ENCODE peak calls at places on chromosomes 3 and 15, in nine cellular contexts. V is A549, M is SK-N-SH, C is GM23338, N is Panc1, K is K562, G is HepG2, D is GM12878, H is HCT116. S is an unnamed sample.

GRCh38 chr3:104514371-104514770 is 852.3 kb upstream of the ALCAM start:
- DNase-seq in V (no peak), M (no peak), C (no peak), N (no peak), K (no peak), G (no peak), D (no peak), H (no peak), S (no peak)

GRCh38 chr3:84959470-84960380 is 936 bp downstream of the CADM2 start:
- DNase-seq in V (no peak), M (peak; percentile 71), C (peak; percentile 77), N (no peak), K (no peak), G (no peak), D (no peak), H (no peak), S (no peak)

GRCh38 chr15:63503739-63504246 is 600 bp upstream of the USP3 start:
- DNase-seq in V (peak; percentile 48), M (peak; percentile 44), C (peak; percentile 86), N (peak; percentile 65), K (peak; percentile 69), G (peak; percentile 71), D (no peak), H (peak; percentile 75), S (peak; percentile 47)

GRCh38 chr15:77821188-77821958 is 188.7 kb upstream of the LINGO1 start:
- DNase-seq in V (peak; percentile 93), M (peak; percentile 88), C (peak; percentile 84), N (peak; percentile 43), K (peak; percentile 75), G (peak; percentile 24), D (no peak), H (peak; percentile 37), S (peak; percentile 53)

GRCh38 chr15:40893019-40893723 is 1.1 kb upstream of the VPS18 start:
- DNase-seq in V (no peak), M (no peak), C (no peak), N (no peak), K (no peak), G (no peak), D (no peak), H (no peak), S (peak; percentile 81)

GRCh38 chr3:172221550-172221949 is 182.2 kb downstream of the FNDC3B start:
- DNase-seq in V (no peak), M (no peak), C (no peak), N (no peak), K (no peak), G (no peak), D (no peak), H (no peak), S (no peak)

GRCh38 chr3:138114988-138115971 is at the start of gene DZIP1L:
- DNase-seq in V (peak; percentile 41), M (peak; percentile 90), C (peak; percentile 94), N (no peak), K (peak; percentile 64), G (peak; percentile 23), D (no peak), H (peak; percentile 35), S (peak; percentile 30)

GRCh38 chr3:138846350-138846756 is 11.6 kb upstream of the PIK3CB start:
- DNase-seq in V (no peak), M (no peak), C (peak; percentile 80), N (no peak), K (no peak), G (peak; percentile 25), D (no peak), H (no peak), S (no peak)

GRCh38 chr3:71125729-71126128 is 457.8 kb downstream of the FOXP1 start:
- DNase-seq in V (no peak), M (no peak), C (no peak), N (no peak), K (no peak), G (no peak), D (no peak), H (no peak), S (no peak)

GRCh38 chr15:99123706-99124451 is 19.0 kb downstream of the SYNM start:
- DNase-seq in V (peak; percentile 94), M (peak; percentile 93), C (peak; percentile 47), N (no peak), K (peak; percentile 29), G (peak; percentile 83), D (no peak), H (peak; percentile 86), S (peak; percentile 11)

GRCh38 chr3:169662215-169663070 is 1.1 kb downstream of the MECOM start:
- DNase-seq in V (peak; percentile 53), M (peak; percentile 91), C (peak; percentile 90), N (no peak), K (peak; percentile 80), G (peak; percentile 66), D (no peak), H (peak; percentile 24), S (no peak)

GRCh38 chr15:29677871-29678431 is 144.3 kb downstream of the TJP1 start:
- DNase-seq in V (no peak), M (no peak), C (no peak), N (no peak), K (no peak), G (no peak), D (no peak), H (no peak), S (no peak)

GRCh38 chr15:57150066-57150865 is 226.0 kb upstream of the CGNL1 start:
- DNase-seq in V (no peak), M (no peak), C (no peak), N (no peak), K (no peak), G (no peak), D (no peak), H (no peak), S (no peak)

GRCh38 chr15:65223996-65224395 is 12.7 kb upstream of the CILP start:
- DNase-seq in V (no peak), M (no peak), C (no peak), N (no peak), K (no peak), G (no peak), D (no peak), H (no peak), S (no peak)

GRCh38 chr3:194773216-194773615 is 87.5 kb downstream of the FAM43A start:
- DNase-seq in V (no peak), M (no peak), C (no peak), N (no peak), K (no peak), G (no peak), D (no peak), H (no peak), S (no peak)

GRCh38 chr3:101695779-101696372 is 9.4 kb upstream of the RPL24 start:
- DNase-seq in V (no peak), M (peak; percentile 33), C (peak; percentile 91), N (no peak), K (no peak), G (peak; percentile 67), D (no peak), H (peak; percentile 61), S (peak; percentile 51)

DNA sequence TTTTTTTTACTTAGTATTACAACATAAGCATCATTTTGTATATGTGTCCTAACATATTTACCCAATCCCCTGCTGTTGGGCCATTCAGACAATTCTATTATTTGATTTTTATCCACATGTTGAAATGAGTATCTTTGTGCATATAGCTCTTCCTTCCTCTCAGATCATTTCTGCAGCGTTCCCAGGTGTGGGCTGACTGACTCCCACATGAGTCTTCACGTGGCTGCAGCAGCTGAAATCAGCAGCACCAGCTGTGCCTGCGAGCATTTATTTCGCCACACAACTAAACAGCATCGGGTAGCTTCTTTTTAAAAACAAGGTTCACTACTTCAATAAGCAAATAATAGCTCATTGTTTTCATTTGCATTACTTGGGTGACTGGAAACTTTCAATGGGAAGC is 44.5 kb upstream of the PDE8A start:
- DNase-seq in V (no peak), M (no peak), C (no peak), N (no peak), K (peak; percentile 43), G (no peak), D (no peak), H (no peak), S (peak; percentile 66)
- TF ChIP-seq REST in V (no peak), M (no peak), C (no peak), N (no peak), K (no peak), G (no peak), D (no peak), H (no peak), S (no peak)

GRCh38 chr15:81297580-81298575 is 26.1 kb downstream of the STARD5 start:
- DNase-seq in V (no peak), M (no peak), C (no peak), N (no peak), K (no peak), G (no peak), D (no peak), H (no peak), S (no peak)

GRCh38 chr15:81298606-81299005 is 25.3 kb downstream of the STARD5 start:
- DNase-seq in V (no peak), M (no peak), C (no peak), N (no peak), K (no peak), G (no peak), D (no peak), H (no peak), S (no peak)

GRCh38 chr15:81301815-81302399 is 22.0 kb downstream of the STARD5 start:
- DNase-seq in V (no peak), M (no peak), C (no peak), N (no peak), K (no peak), G (no peak), D (peak; percentile 80), H (no peak), S (peak; percentile 11)

GRCh38 chr15:81301385-81301784 is 22.6 kb downstream of the STARD5 start:
- DNase-seq in V (no peak), M (no peak), C (no peak), N (no peak), K (no peak), G (no peak), D (no peak), H (no peak), S (no peak)

GRCh38 chr15:81299630-81300273 is 24.2 kb downstream of the STARD5 start:
- DNase-seq in V (no peak), M (no peak), C (no peak), N (no peak), K (no peak), G (no peak), D (no peak), H (no peak), S (no peak)
- H3K4me3 ChIP-seq in V (no peak overlapping the region), M (no peak overlapping the region), C (no peak overlapping the region), N (no peak overlapping the region), K (no peak overlapping the region), G (no peak overlapping the region), D (peak overlapping the region; percentile 75), H (no peak overlapping the region), S (no peak overlapping the region)

DNA sequence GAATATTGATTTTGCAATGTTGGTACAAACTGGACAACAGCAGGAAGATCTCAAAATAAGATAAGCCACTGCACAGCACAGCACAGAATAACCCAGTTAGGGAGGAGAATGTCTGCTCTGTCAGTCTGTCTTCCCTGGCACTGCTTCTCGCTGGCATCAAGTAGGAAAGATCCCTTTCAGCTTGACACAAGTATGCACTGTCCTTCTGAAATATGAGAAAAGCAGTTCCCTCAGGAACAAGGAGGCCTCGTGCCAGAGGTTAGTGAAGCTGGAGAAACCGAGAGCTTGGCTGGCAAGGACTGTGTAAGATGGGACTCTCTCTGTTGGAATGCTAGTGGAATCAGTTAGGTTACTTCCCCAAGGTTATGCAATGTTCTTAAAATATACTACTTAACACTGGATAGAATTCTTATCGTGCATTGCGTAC is 59.1 kb downstream of the FMN1 start:
- DNase-seq in V (no peak), M (no peak), C (no peak), N (no peak), K (no peak), G (no peak), D (no peak), H (no peak), S (no peak)
- TF ChIP-seq REST in V (no peak), M (no peak), C (no peak), N (no peak), K (no peak), G (no peak), D (no peak), H (no peak), S (no peak)

GRCh38 chr3:168248383-168249047 is 152.8 kb upstream of the GOLIM4 start:
- DNase-seq in V (peak; percentile 0), M (peak; percentile 72), C (peak; percentile 67), N (no peak), K (no peak), G (no peak), D (no peak), H (no peak), S (no peak)
- H3K4me3 ChIP-seq in V (peak overlapping the region; percentile 50), M (peak overlapping the region; percentile 55), C (peak overlapping the region; percentile 95), N (peak overlapping the region; percentile 56), K (no peak overlapping the region), G (no peak overlapping the region), D (peak overlapping the region; percentile 78), H (no peak overlapping the region), S (no peak overlapping the region)